ENCODE peak calls at places on chromosomes 5 and 9, in five cellular contexts. N is cardiac septum; C is substantia nigra; L is GM23338; V is stimulated activated CD4-positive, alpha-beta T cell treated with anti-CD3 and anti-CD28 coated beads, TNF-alpha, amount 100 ng/mL, for 24 hours. O is an unnamed sample.

GRCh38 chr9:130713286-130713975 is 19.9 kb downstream of the EXOSC2 start:
- DNase-seq in N (no peak), L (peak; percentile 65), V (no peak), C (no peak), O (no peak)

GRCh38 chr5:132557425-132557805 is 638 bp downstream of the RAD50 start:
- DNase-seq in L (peak; percentile 69), N (no peak), V (no peak), C (no peak), O (peak; percentile 16)

GRCh38 chr5:172114875-172115422 is 73.1 kb downstream of the STK10 start:
- DNase-seq in V (peak; percentile 52), L (peak; percentile 32), C (no peak), N (peak; percentile 81), O (no peak)

GRCh38 chr5:1494780-1495524 is 28.8 kb downstream of the LPCAT1 start:
- DNase-seq in L (no peak), V (no peak), N (peak; percentile 92), C (no peak), O (no peak)

GRCh38 chr5:116650544-116650943 is 75.9 kb upstream of the SEMA6A start:
- DNase-seq in C (no peak), N (no peak), L (no peak), V (no peak), O (no peak)

GRCh38 chr5:124102491-124102890 is 590.5 kb downstream of the CSNK1G3 start:
- DNase-seq in V (no peak), C (no peak), N (no peak), L (no peak), O (no peak)

GRCh38 chr5:105506692-105507277 is 1944.2 kb upstream of the NUDT12 start:
- DNase-seq in V (no peak), L (peak; percentile 59), N (no peak), C (no peak), O (no peak)

GRCh38 chr5:1175801-1176472 is 25.5 kb upstream of the SLC6A19 start:
- DNase-seq in L (no peak), V (no peak), N (no peak), C (no peak), O (no peak)

GRCh38 chr9:38690574-38690973 is 29.4 kb downstream of the FAM240B start:
- DNase-seq in L (no peak), V (no peak), C (no peak), N (no peak), O (no peak)

GRCh38 chr5:73365990-73366667 is 82.4 kb downstream of the FOXD1 start:
- DNase-seq in L (no peak), N (no peak), V (no peak), C (no peak), O (no peak)

GRCh38 chr5:90709323-90710148 is 150.9 kb downstream of the ADGRV1 start:
- DNase-seq in N (no peak), C (no peak), L (peak; percentile 80), V (no peak), O (peak; percentile 30)

GRCh38 chr9:114521846-114522245 is 16.6 kb upstream of the WHRN start:
- DNase-seq in V (no peak), C (no peak), L (no peak), N (no peak), O (no peak)

GRCh38 chr5:150213530-150213929 is 23.7 kb downstream of the SLC6A7 start:
- DNase-seq in L (no peak), C (no peak), N (no peak), V (no peak), O (no peak)

GRCh38 chr9:104927216-104927911 is 591 bp downstream of the ABCA1 start:
- DNase-seq in N (peak; percentile 82), L (peak; percentile 59), C (peak; percentile 32), V (no peak), O (peak; percentile 63)

GRCh38 chr9:93577940-93578682 is 1.7 kb downstream of the PHF2 start:
- DNase-seq in C (no peak), V (no peak), L (no peak), N (peak; percentile 75), O (no peak)

GRCh38 chr5:44665101-44665701 is 143.5 kb upstream of the MRPS30 start:
- DNase-seq in N (no peak), C (no peak), L (no peak), V (no peak), O (no peak)

GRCh38 chr9:14031015-14031414 is 282.9 kb downstream of the NFIB start:
- DNase-seq in N (no peak), L (peak; percentile 68), V (no peak), C (no peak), O (no peak)

GRCh38 chr5:79109527-79110492 is 1.8 kb upstream of the BHMT start:
- DNase-seq in N (no peak), C (no peak), L (peak; percentile 78), V (no peak), O (no peak)

GRCh38 chr5:102152906-102153787 is 142.9 kb downstream of the SLCO4C1 start:
- DNase-seq in C (no peak), V (no peak), L (peak; percentile 76), N (no peak), O (peak; percentile 13)

GRCh38 chr5:116947691-116948528 is 373.3 kb upstream of the SEMA6A start:
- DNase-seq in L (peak; percentile 94), N (peak; percentile 81), C (peak; percentile 6), V (peak; percentile 15), O (no peak)

GRCh38 chr9:135116892-135117680 is 29.6 kb downstream of the OLFM1 start:
- DNase-seq in N (no peak), L (no peak), V (no peak), C (no peak), O (no peak)

GRCh38 chr5:15354011-15354410 is 146.0 kb upstream of the FBXL7 start:
- DNase-seq in V (no peak), C (no peak), L (peak; percentile 14), N (no peak), O (no peak)

GRCh38 chr5:150672237-150672883 is 11.3 kb downstream of the MYOZ3 start:
- DNase-seq in N (no peak), V (no peak), C (no peak), L (peak; percentile 90), O (peak; percentile 60)

GRCh38 chr5:173512637-173513435 is 103.6 kb downstream of the BOD1 start:
- DNase-seq in N (no peak), L (no peak), V (no peak), C (no peak), O (no peak)

GRCh38 chr5:131589510-131590348 is 45.3 kb downstream of the RAPGEF6 start:
- DNase-seq in V (no peak), N (no peak), C (no peak), L (peak; percentile 82), O (peak; percentile 46)

GRCh38 chr9:136617746-136618577 is 44.8 kb upstream of the EGFL7 start:
- DNase-seq in N (no peak), V (no peak), L (no peak), C (no peak), O (no peak)

GRCh38 chr5:36363101-36363500 is 61.4 kb upstream of the RANBP3L start:
- DNase-seq in L (peak; percentile 62), V (no peak), N (no peak), C (no peak), O (no peak)

GRCh38 chr9:27204578-27204977 is 92.4 kb downstream of the EQTN start:
- DNase-seq in C (no peak), V (no peak), N (no peak), L (no peak), O (no peak)

GRCh38 chr9:95641591-95641990 is 124.8 kb upstream of the PTCH1 start:
- DNase-seq in C (no peak), V (no peak), N (no peak), L (no peak), O (no peak)

GRCh38 chr5:84362061-84362720 is 22.5 kb downstream of the EDIL3 start:
- DNase-seq in N (no peak), V (no peak), C (no peak), L (no peak), O (no peak)

GRCh38 chr5:120538644-120539043 is 74.5 kb downstream of the PRR16 start:
- DNase-seq in N (no peak), C (no peak), L (no peak), V (no peak), O (no peak)

GRCh38 chr9:84950879-84951811 is 281.6 kb downstream of the NTRK2 start:
- DNase-seq in L (no peak), C (no peak), N (no peak), V (no peak), O (no peak)

GRCh38 chr5:137506296-137506695 is 7.2 kb upstream of the SPOCK1 start:
- DNase-seq in V (no peak), C (no peak), N (no peak), L (no peak), O (no peak)

GRCh38 chr9:99105152-99106043 is 485 bp downstream of the TGFBR1 start:
- DNase-seq in V (no peak), L (peak; percentile 62), C (peak; percentile 32), N (peak; percentile 89), O (peak; percentile 67)

GRCh38 chr9:96169901-96170300 is 132.1 kb downstream of the HSD17B3 start:
- DNase-seq in V (no peak), L (no peak), N (no peak), C (no peak), O (no peak)

GRCh38 chr9:134531251-134531970 is 110.2 kb upstream of the COL5A1 start:
- DNase-seq in V (no peak), N (no peak), L (no peak), C (no peak), O (no peak)